ENCODE peak calls at places on chromosome 14, in six cellular contexts. H is thyroid gland, M is HFFc6, K is retina, Y is NCI-H2081, E is germinal center. B is an unnamed sample.

GRCh38 chr14:35340616-35341453 is 48.7 kb downstream of the PSMA6 start:
- DNase-seq in H (no peak), M (no peak), K (no peak), Y (no peak), E (no peak), B (no peak)

GRCh38 chr14:70646705-70647104 is 5.0 kb downstream of the TTC9 start:
- DNase-seq in H (no peak), M (no peak), K (no peak), Y (peak; percentile 36), E (no peak), B (no peak)

GRCh38 chr14:101363880-101364391 is 197.4 kb upstream of the DIO3 start:
- DNase-seq in H (no peak), M (no peak), K (no peak), Y (no peak), E (no peak), B (no peak)

GRCh38 chr14:61388173-61388975 is 67.0 kb downstream of the PRKCH start:
- DNase-seq in H (no peak), M (no peak), K (no peak), Y (no peak), E (peak; percentile 48), B (peak; percentile 55)

GRCh38 chr14:102622262-102622885 is 29.9 kb downstream of the RCOR1 start:
- DNase-seq in H (no peak), M (no peak), K (peak; percentile 11), Y (no peak), E (no peak), B (no peak)

GRCh38 chr14:65237956-65238355 is 135.6 kb upstream of the MAX start:
- DNase-seq in H (no peak), M (no peak), K (no peak), Y (no peak), E (no peak), B (no peak)

GRCh38 chr14:105602799-105603763 is 76.7 kb downstream of the TMEM121 start:
- DNase-seq in H (no peak), M (no peak), K (no peak), Y (no peak), E (no peak), B (no peak)

GRCh38 chr14:82595466-82595865 is 1061.8 kb upstream of the SEL1L start:
- DNase-seq in H (no peak), M (no peak), K (no peak), Y (no peak), E (no peak), B (no peak)

GRCh38 chr14:76024211-76024907 is 38.8 kb downstream of the IFT43 start:
- DNase-seq in H (no peak), M (no peak), K (no peak), Y (no peak), E (no peak), B (no peak)

GRCh38 chr14:34172477-34173368 is 221.8 kb upstream of the EGLN3 start:
- DNase-seq in H (no peak), M (no peak), K (no peak), Y (no peak), E (no peak), B (no peak)

GRCh38 chr14:50821471-50822464 is 9.2 kb downstream of the NIN start:
- DNase-seq in H (no peak), M (no peak), K (no peak), Y (no peak), E (no peak), B (no peak)

GRCh38 chr14:70907996-70908917 is 998 bp downstream of the PCNX1 start:
- DNase-seq in H (peak; percentile 73), M (peak; percentile 65), K (peak; percentile 83), Y (peak; percentile 52), E (peak; percentile 54), B (peak; percentile 51)

GRCh38 chr14:35347323-35348043 is 55.3 kb downstream of the PSMA6 start:
- DNase-seq in H (no peak), M (no peak), K (peak; percentile 45), Y (peak; percentile 18), E (no peak), B (no peak)

GRCh38 chr14:76810953-76811400 is 1.7 kb downstream of the ANGEL1 start:
- DNase-seq in H (no peak), M (peak; percentile 41), K (peak; percentile 46), Y (peak; percentile 52), E (peak; percentile 10), B (peak; percentile 44)

GRCh38 chr14:69767369-69767999 is 542 bp downstream of the SRSF5 start:
- DNase-seq in H (peak; percentile 91), M (peak; percentile 84), K (peak; percentile 97), Y (peak; percentile 93), E (peak; percentile 93), B (peak; percentile 95)

GRCh38 chr14:52078093-52078492 is 9.2 kb upstream of the NID2 start:
- DNase-seq in H (no peak), M (no peak), K (no peak), Y (no peak), E (no peak), B (no peak)

GRCh38 chr14:68247867-68248266 is 428.3 kb downstream of the RAD51B start:
- DNase-seq in H (no peak), M (no peak), K (no peak), Y (no peak), E (no peak), B (no peak)

GRCh38 chr14:22721213-22721612 is 45.3 kb upstream of the OXA1L start:
- DNase-seq in H (no peak), M (no peak), K (no peak), Y (no peak), E (no peak), B (no peak)

GRCh38 chr14:65422093-65422834 is 9.7 kb downstream of the FUT8 start:
- DNase-seq in H (no peak), M (no peak), K (no peak), Y (no peak), E (no peak), B (no peak)

GRCh38 chr14:64983439-64984310 is 3.0 kb upstream of the FNTB start:
- DNase-seq in H (peak; percentile 35), M (peak; percentile 45), K (no peak), Y (peak; percentile 67), E (peak; percentile 53), B (no peak)

GRCh38 chr14:75522224-75522764 is at the start of gene BATF:
- DNase-seq in H (no peak), M (no peak), K (no peak), Y (no peak), E (peak; percentile 51), B (peak; percentile 77)

GRCh38 chr14:96639550-96639949 is 137.4 kb downstream of the PAPOLA start:
- DNase-seq in H (no peak), M (no peak), K (no peak), Y (no peak), E (peak; percentile 1), B (no peak)

GRCh38 chr14:100645200-100645985 is 58.2 kb upstream of the BEGAIN start:
- DNase-seq in H (peak; percentile 82), M (peak; percentile 70), K (peak; percentile 89), Y (peak; percentile 89), E (peak; percentile 62), B (peak; percentile 88)

GRCh38 chr14:100856056-100856950 is 30.4 kb downstream of the MEG3 start:
- DNase-seq in H (no peak), M (no peak), K (no peak), Y (no peak), E (no peak), B (no peak)

GRCh38 chr14:53963491-53964227 is 7.0 kb upstream of the BMP4 start:
- DNase-seq in H (peak; percentile 71), M (no peak), K (peak; percentile 72), Y (peak; percentile 32), E (no peak), B (no peak)

GRCh38 chr14:102545461-102546265 is 36.1 kb upstream of the ANKRD9 start:
- DNase-seq in H (no peak), M (no peak), K (peak; percentile 27), Y (no peak), E (no peak), B (no peak)

GRCh38 chr14:23248601-23249000 is 10.9 kb downstream of the RNF212B start:
- DNase-seq in H (no peak), M (peak; percentile 1), K (no peak), Y (no peak), E (no peak), B (no peak)

GRCh38 chr14:21825147-21825743 is 151.6 kb upstream of the OR4E1 start:
- DNase-seq in H (no peak), M (no peak), K (no peak), Y (no peak), E (peak; percentile 74), B (peak; percentile 22)

GRCh38 chr14:95117937-95118726 is 39.2 kb downstream of the DICER1 start:
- DNase-seq in H (no peak), M (no peak), K (no peak), Y (no peak), E (no peak), B (no peak)

GRCh38 chr14:56199095-56199975 is 81.1 kb downstream of the PELI2 start:
- DNase-seq in H (peak; percentile 16), M (peak; percentile 98), K (no peak), Y (peak; percentile 19), E (no peak), B (peak; percentile 31)

GRCh38 chr14:104892517-104893434 is 27.7 kb downstream of the CEP170B start:
- DNase-seq in H (no peak), M (no peak), K (no peak), Y (no peak), E (no peak), B (no peak)

GRCh38 chr14:81480741-81481140 is 52.9 kb downstream of the SEL1L start:
- DNase-seq in H (no peak), M (no peak), K (no peak), Y (no peak), E (no peak), B (no peak)

GRCh38 chr14:45679852-45680251 is 426.9 kb upstream of the MIS18BP1 start:
- DNase-seq in H (no peak), M (peak; percentile 88), K (no peak), Y (no peak), E (no peak), B (no peak)

GRCh38 chr14:55780156-55780946 is 200.3 kb downstream of the KTN1 start:
- DNase-seq in H (peak; percentile 63), M (peak; percentile 18), K (no peak), Y (no peak), E (no peak), B (no peak)

GRCh38 chr14:30118992-30119640 is 191.5 kb upstream of the PRKD1 start:
- DNase-seq in H (no peak), M (no peak), K (no peak), Y (no peak), E (no peak), B (no peak)

GRCh38 chr14:101509730-101510371 is 51.4 kb upstream of the DIO3 start:
- DNase-seq in H (no peak), M (no peak), K (no peak), Y (no peak), E (no peak), B (no peak)